ENCODE peak calls at places on chromosome 7, in five cellular contexts. One of them, this sample, is unnamed.

GRCh38 chr7:1526271-1526754 is 4.2 kb upstream of the MAFK start:
- DNase-seq in activated CD4-positive, alpha-beta memory T cell treated with anti-CD3 and anti-CD28 coated beads, Interleukin-2, amount 10 ng/mL, durations not matched to agents 7 days and 5 days: no peak
- DNase-seq in kidney glomerular epithelial cell: no peak
- DNase-seq in left ventricle myocardium superior: no peak
- DNase-seq in hepatocyte: no peak
- DNase-seq in this sample: no peak

GRCh38 chr7:130917669-130918128 is 183.7 kb upstream of the KLF14 start:
- DNase-seq in kidney glomerular epithelial cell: peak
- DNase-seq in hepatocyte: no peak
- DNase-seq in left ventricle myocardium superior: no peak
- DNase-seq in activated CD4-positive, alpha-beta memory T cell treated with anti-CD3 and anti-CD28 coated beads, Interleukin-2, amount 10 ng/mL, durations not matched to agents 7 days and 5 days: no peak
- DNase-seq in this sample: no peak

GRCh38 chr7:99127636-99128035 is 16.3 kb downstream of the SMURF1 start:
- DNase-seq in hepatocyte: no peak
- DNase-seq in left ventricle myocardium superior: no peak
- DNase-seq in kidney glomerular epithelial cell: no peak
- DNase-seq in activated CD4-positive, alpha-beta memory T cell treated with anti-CD3 and anti-CD28 coated beads, Interleukin-2, amount 10 ng/mL, durations not matched to agents 7 days and 5 days: no peak
- DNase-seq in this sample: no peak

GRCh38 chr7:143512488-143513340 is 35.0 kb downstream of the TAS2R41 start:
- DNase-seq in kidney glomerular epithelial cell: no peak
- DNase-seq in activated CD4-positive, alpha-beta memory T cell treated with anti-CD3 and anti-CD28 coated beads, Interleukin-2, amount 10 ng/mL, durations not matched to agents 7 days and 5 days: no peak
- DNase-seq in hepatocyte: no peak
- DNase-seq in left ventricle myocardium superior: no peak
- DNase-seq in this sample: no peak

GRCh38 chr7:5424689-5425506 is 1.3 kb upstream of the TNRC18 start:
- DNase-seq in hepatocyte: peak
- DNase-seq in kidney glomerular epithelial cell: peak
- DNase-seq in activated CD4-positive, alpha-beta memory T cell treated with anti-CD3 and anti-CD28 coated beads, Interleukin-2, amount 10 ng/mL, durations not matched to agents 7 days and 5 days: no peak
- DNase-seq in left ventricle myocardium superior: peak
- DNase-seq in this sample: no peak

GRCh38 chr7:101099969-101100781 is 14.9 kb downstream of the TRIM56 start:
- DNase-seq in kidney glomerular epithelial cell: peak
- DNase-seq in left ventricle myocardium superior: peak
- DNase-seq in hepatocyte: peak
- DNase-seq in activated CD4-positive, alpha-beta memory T cell treated with anti-CD3 and anti-CD28 coated beads, Interleukin-2, amount 10 ng/mL, durations not matched to agents 7 days and 5 days: peak
- DNase-seq in this sample: peak

GRCh38 chr7:21013765-21014502 is 227.2 kb upstream of the SP8 start:
- DNase-seq in kidney glomerular epithelial cell: no peak
- DNase-seq in activated CD4-positive, alpha-beta memory T cell treated with anti-CD3 and anti-CD28 coated beads, Interleukin-2, amount 10 ng/mL, durations not matched to agents 7 days and 5 days: no peak
- DNase-seq in hepatocyte: no peak
- DNase-seq in left ventricle myocardium superior: no peak
- DNase-seq in this sample: no peak

GRCh38 chr7:142500364-142500763 is 242.5 kb upstream of the PRSS58 start:
- DNase-seq in hepatocyte: no peak
- DNase-seq in activated CD4-positive, alpha-beta memory T cell treated with anti-CD3 and anti-CD28 coated beads, Interleukin-2, amount 10 ng/mL, durations not matched to agents 7 days and 5 days: no peak
- DNase-seq in kidney glomerular epithelial cell: no peak
- DNase-seq in left ventricle myocardium superior: no peak
- DNase-seq in this sample: no peak

GRCh38 chr7:27364344-27364758 is 121.7 kb downstream of the EVX1 start:
- DNase-seq in left ventricle myocardium superior: peak
- DNase-seq in activated CD4-positive, alpha-beta memory T cell treated with anti-CD3 and anti-CD28 coated beads, Interleukin-2, amount 10 ng/mL, durations not matched to agents 7 days and 5 days: no peak
- DNase-seq in hepatocyte: peak
- DNase-seq in kidney glomerular epithelial cell: no peak
- DNase-seq in this sample: peak

GRCh38 chr7:36787933-36788378 is 63.7 kb upstream of the AOAH start:
- DNase-seq in hepatocyte: no peak
- DNase-seq in left ventricle myocardium superior: no peak
- DNase-seq in kidney glomerular epithelial cell: no peak
- DNase-seq in activated CD4-positive, alpha-beta memory T cell treated with anti-CD3 and anti-CD28 coated beads, Interleukin-2, amount 10 ng/mL, durations not matched to agents 7 days and 5 days: no peak
- DNase-seq in this sample: no peak

GRCh38 chr7:14092376-14092775 is 102.9 kb upstream of the ETV1 start:
- DNase-seq in activated CD4-positive, alpha-beta memory T cell treated with anti-CD3 and anti-CD28 coated beads, Interleukin-2, amount 10 ng/mL, durations not matched to agents 7 days and 5 days: no peak
- DNase-seq in left ventricle myocardium superior: no peak
- DNase-seq in hepatocyte: no peak
- DNase-seq in kidney glomerular epithelial cell: no peak
- DNase-seq in this sample: no peak

GRCh38 chr7:132825932-132826480 is 249.7 kb upstream of the PLXNA4 start:
- DNase-seq in kidney glomerular epithelial cell: no peak
- DNase-seq in activated CD4-positive, alpha-beta memory T cell treated with anti-CD3 and anti-CD28 coated beads, Interleukin-2, amount 10 ng/mL, durations not matched to agents 7 days and 5 days: no peak
- DNase-seq in hepatocyte: no peak
- DNase-seq in left ventricle myocardium superior: no peak
- DNase-seq in this sample: no peak